ENCODE peak calls at places on chromosomes 16 and 17, in seven cellular contexts. One of them, this sample, is unnamed.

GRCh38 chr17:74513987-74514631 is 17.2 kb downstream of the CD300LB start:
- DNase-seq in H9: peak
- DNase-seq in ovary: no peak
- DNase-seq in iris pigment epithelial cell: peak
- DNase-seq in NCI-H460: peak
- DNase-seq in cardiac fibroblast: peak
- DNase-seq in Panc1: peak
- DNase-seq in this sample: no peak

GRCh38 chr17:72850410-72850809 is 242.1 kb downstream of the SLC39A11 start:
- DNase-seq in H9: no peak
- DNase-seq in Panc1: no peak
- DNase-seq in cardiac fibroblast: peak
- DNase-seq in ovary: no peak
- DNase-seq in iris pigment epithelial cell: peak
- DNase-seq in NCI-H460: peak
- DNase-seq in this sample: no peak

GRCh38 chr17:54933921-54934320 is 33.3 kb downstream of the TOM1L1 start:
- DNase-seq in iris pigment epithelial cell: no peak
- DNase-seq in Panc1: no peak
- DNase-seq in ovary: no peak
- DNase-seq in NCI-H460: no peak
- DNase-seq in H9: no peak
- DNase-seq in cardiac fibroblast: no peak
- DNase-seq in this sample: no peak

GRCh38 chr16:3171855-3172593 is 16.0 kb upstream of the OR1F1 start:
- DNase-seq in cardiac fibroblast: no peak
- DNase-seq in iris pigment epithelial cell: peak
- DNase-seq in H9: peak
- DNase-seq in Panc1: peak
- DNase-seq in NCI-H460: no peak
- DNase-seq in ovary: no peak
- DNase-seq in this sample: peak

GRCh38 chr16:84103678-84104077 is 13.1 kb downstream of the MBTPS1 start:
- DNase-seq in NCI-H460: no peak
- DNase-seq in Panc1: no peak
- DNase-seq in iris pigment epithelial cell: no peak
- DNase-seq in H9: no peak
- DNase-seq in cardiac fibroblast: peak
- DNase-seq in ovary: no peak
- DNase-seq in this sample: no peak

GRCh38 chr16:66616592-66616991 is 12.1 kb downstream of the CMTM3 start:
- DNase-seq in H9: no peak
- DNase-seq in Panc1: no peak
- DNase-seq in cardiac fibroblast: peak
- DNase-seq in NCI-H460: no peak
- DNase-seq in ovary: no peak
- DNase-seq in iris pigment epithelial cell: peak
- DNase-seq in this sample: no peak

GRCh38 chr17:73474370-73474988 is 162.7 kb upstream of the CDC42EP4 start:
- DNase-seq in NCI-H460: peak
- DNase-seq in ovary: peak
- DNase-seq in cardiac fibroblast: peak
- DNase-seq in H9: no peak
- DNase-seq in Panc1: peak
- DNase-seq in iris pigment epithelial cell: peak
- DNase-seq in this sample: no peak

GRCh38 chr17:28133562-28133970 is 91.1 kb downstream of the NLK start:
- DNase-seq in Panc1: no peak
- DNase-seq in iris pigment epithelial cell: peak
- DNase-seq in cardiac fibroblast: peak
- DNase-seq in ovary: no peak
- DNase-seq in NCI-H460: no peak
- DNase-seq in H9: no peak
- DNase-seq in this sample: no peak

GRCh38 chr17:8956521-8956920 is 9.0 kb downstream of the PIK3R5 start:
- DNase-seq in Panc1: no peak
- DNase-seq in NCI-H460: no peak
- DNase-seq in cardiac fibroblast: no peak
- DNase-seq in H9: no peak
- DNase-seq in ovary: no peak
- DNase-seq in iris pigment epithelial cell: no peak
- DNase-seq in this sample: no peak

GRCh38 chr16:647173-647902 is 1.8 kb upstream of the WDR90 start:
- DNase-seq in Panc1: no peak
- DNase-seq in ovary: no peak
- DNase-seq in NCI-H460: no peak
- DNase-seq in H9: no peak
- DNase-seq in iris pigment epithelial cell: no peak
- DNase-seq in cardiac fibroblast: no peak
- DNase-seq in this sample: no peak

GRCh38 chr17:60535382-60536279 is 9.6 kb upstream of the APPBP2 start:
- DNase-seq in iris pigment epithelial cell: peak
- DNase-seq in NCI-H460: no peak
- DNase-seq in ovary: no peak
- DNase-seq in cardiac fibroblast: peak
- DNase-seq in H9: no peak
- DNase-seq in Panc1: no peak
- DNase-seq in this sample: no peak

GRCh38 chr17:74394977-74395376 is 27.7 kb downstream of the GPR142 start:
- DNase-seq in cardiac fibroblast: no peak
- DNase-seq in iris pigment epithelial cell: no peak
- DNase-seq in Panc1: no peak
- DNase-seq in H9: no peak
- DNase-seq in NCI-H460: no peak
- DNase-seq in ovary: no peak
- DNase-seq in this sample: no peak

GRCh38 chr17:45768000-45768399 is 16.1 kb upstream of the CRHR1 start:
- DNase-seq in H9: peak
- DNase-seq in cardiac fibroblast: no peak
- DNase-seq in Panc1: no peak
- DNase-seq in iris pigment epithelial cell: no peak
- DNase-seq in ovary: no peak
- DNase-seq in NCI-H460: no peak
- DNase-seq in this sample: no peak

GRCh38 chr16:74987027-74987681 is 2.2 kb upstream of the WDR59 start:
- DNase-seq in iris pigment epithelial cell: no peak
- DNase-seq in Panc1: no peak
- DNase-seq in H9: no peak
- DNase-seq in ovary: no peak
- DNase-seq in NCI-H460: no peak
- DNase-seq in cardiac fibroblast: no peak
- DNase-seq in this sample: no peak

GRCh38 chr16:19512297-19512696 is 9.6 kb downstream of the GDE1 start:
- DNase-seq in H9: no peak
- DNase-seq in NCI-H460: no peak
- DNase-seq in iris pigment epithelial cell: no peak
- DNase-seq in ovary: no peak
- DNase-seq in Panc1: no peak
- DNase-seq in cardiac fibroblast: no peak
- DNase-seq in this sample: no peak

GRCh38 chr17:38352245-38353083 is 820 bp downstream of the SOCS7 start:
- DNase-seq in NCI-H460: no peak
- DNase-seq in H9: peak
- DNase-seq in Panc1: no peak
- DNase-seq in cardiac fibroblast: peak
- DNase-seq in iris pigment epithelial cell: peak
- DNase-seq in ovary: peak
- DNase-seq in this sample: peak

GRCh38 chr17:44360826-44361225 is 2.8 kb downstream of the FAM171A2 start:
- DNase-seq in cardiac fibroblast: peak
- DNase-seq in H9: no peak
- DNase-seq in iris pigment epithelial cell: peak
- DNase-seq in Panc1: no peak
- DNase-seq in NCI-H460: no peak
- DNase-seq in ovary: peak
- DNase-seq in this sample: no peak

GRCh38 chr17:21291357-21291756 is 6.8 kb downstream of the MAP2K3 start:
- DNase-seq in iris pigment epithelial cell: no peak
- DNase-seq in Panc1: no peak
- DNase-seq in H9: no peak
- DNase-seq in NCI-H460: no peak
- DNase-seq in ovary: no peak
- DNase-seq in cardiac fibroblast: no peak
- DNase-seq in this sample: no peak

GRCh38 chr16:21524068-21524751 is 75.2 kb upstream of the METTL9 start:
- DNase-seq in Panc1: no peak
- DNase-seq in H9: no peak
- DNase-seq in ovary: no peak
- DNase-seq in iris pigment epithelial cell: no peak
- DNase-seq in cardiac fibroblast: no peak
- DNase-seq in NCI-H460: no peak
- DNase-seq in this sample: no peak

GRCh38 chr17:80959330-80960036 is 32.2 kb upstream of the CHMP6 start:
- DNase-seq in NCI-H460: no peak
- DNase-seq in iris pigment epithelial cell: peak
- DNase-seq in Panc1: no peak
- DNase-seq in cardiac fibroblast: peak
- DNase-seq in ovary: peak
- DNase-seq in H9: no peak
- DNase-seq in this sample: no peak

GRCh38 chr17:8629371-8630226 is 926 bp downstream of the MYH10 start:
- DNase-seq in iris pigment epithelial cell: no peak
- DNase-seq in NCI-H460: no peak
- DNase-seq in cardiac fibroblast: peak
- DNase-seq in Panc1: no peak
- DNase-seq in ovary: peak
- DNase-seq in H9: peak
- DNase-seq in this sample: peak

This sample was measured in 8988T.